ENCODE peak calls at places on chromosomes 5 and 9, in four cellular contexts. E, B, O and Z are unnamed samples.

GRCh38 chr5:151051931-151052608 is 28.8 kb downstream of the TNIP1 start:
- DNase-seq in E (no peak), B (no peak), O (no peak), Z (no peak)

GRCh38 chr9:18485691-18486090 is 11.7 kb downstream of the ADAMTSL1 start:
- DNase-seq in E (no peak), B (no peak), O (no peak), Z (no peak)

GRCh38 chr5:133274597-133274935 is 222.8 kb downstream of the HSPA4 start:
- DNase-seq in E (no peak), B (no peak), O (no peak), Z (no peak)

GRCh38 chr5:178107889-178108288 is 5.4 kb upstream of the N4BP3 start:
- DNase-seq in E (no peak), B (no peak), O (no peak), Z (peak; percentile 17)

GRCh38 chr9:114291886-114292590 is 30.9 kb upstream of the ORM1 start:
- DNase-seq in E (no peak), B (no peak), O (no peak), Z (no peak)

GRCh38 chr5:134450374-134450773 is 38.7 kb upstream of the CDKN2AIPNL start:
- DNase-seq in E (no peak), B (no peak), O (no peak), Z (no peak)

GRCh38 chr5:36887532-36887931 is 11.0 kb downstream of the NIPBL start:
- DNase-seq in E (no peak), B (no peak), O (no peak), Z (no peak)

GRCh38 chr5:124746916-124747769 is 704 bp upstream of the ZNF608 start:
- DNase-seq in E (no peak), B (peak; percentile 96), O (no peak), Z (peak; percentile 56)